ENCODE peak calls at places on chromosome 3, in seven cellular contexts. One of them, this sample, is unnamed.

GRCh38 chr3:144121661-144122060 is 150.0 kb downstream of the DIPK2A start:
- DNase-seq in mesothelial cell of epicardium: no peak
- DNase-seq in germinal center: no peak
- DNase-seq in lower leg skin: no peak
- DNase-seq in SW 1271: no peak
- DNase-seq in ascending aorta: no peak
- DNase-seq in ureter: no peak
- DNase-seq in this sample: no peak

GRCh38 chr3:112470791-112471190 is 28.5 kb downstream of the BTLA start:
- DNase-seq in mesothelial cell of epicardium: no peak
- DNase-seq in germinal center: no peak
- DNase-seq in lower leg skin: no peak
- DNase-seq in SW 1271: no peak
- DNase-seq in ascending aorta: no peak
- DNase-seq in ureter: no peak
- DNase-seq in this sample: no peak

GRCh38 chr3:20039082-20039764 is 1.0 kb upstream of the KAT2B start:
- DNase-seq in mesothelial cell of epicardium: no peak
- DNase-seq in germinal center: no peak
- DNase-seq in lower leg skin: no peak
- DNase-seq in SW 1271: no peak
- DNase-seq in ascending aorta: no peak
- DNase-seq in ureter: no peak
- DNase-seq in this sample: no peak

GRCh38 chr3:49775538-49775937 is 10.8 kb downstream of the IP6K1 start:
- DNase-seq in mesothelial cell of epicardium: no peak
- DNase-seq in germinal center: no peak
- DNase-seq in lower leg skin: peak
- DNase-seq in SW 1271: no peak
- DNase-seq in ascending aorta: no peak
- DNase-seq in ureter: no peak
- DNase-seq in this sample: peak

GRCh38 chr3:85726241-85726640 is 767.5 kb downstream of the CADM2 start:
- DNase-seq in mesothelial cell of epicardium: no peak
- DNase-seq in germinal center: no peak
- DNase-seq in lower leg skin: no peak
- DNase-seq in SW 1271: no peak
- DNase-seq in ascending aorta: no peak
- DNase-seq in ureter: no peak
- DNase-seq in this sample: no peak

GRCh38 chr3:67654832-67655152 is 380 bp upstream of the SUCLG2 start:
- DNase-seq in mesothelial cell of epicardium: no peak
- DNase-seq in germinal center: no peak
- DNase-seq in lower leg skin: no peak
- DNase-seq in SW 1271: no peak
- DNase-seq in ascending aorta: no peak
- DNase-seq in ureter: no peak
- DNase-seq in this sample: no peak

GRCh38 chr3:98012974-98013373 is 22.1 kb downstream of the GABRR3 start:
- DNase-seq in mesothelial cell of epicardium: no peak
- DNase-seq in germinal center: no peak
- DNase-seq in lower leg skin: no peak
- DNase-seq in SW 1271: no peak
- DNase-seq in ascending aorta: no peak
- DNase-seq in ureter: no peak
- DNase-seq in this sample: no peak

GRCh38 chr3:160402249-160403027 is 3.0 kb downstream of the SMC4 start:
- DNase-seq in mesothelial cell of epicardium: no peak
- DNase-seq in germinal center: no peak
- DNase-seq in lower leg skin: no peak
- DNase-seq in SW 1271: no peak
- DNase-seq in ascending aorta: no peak
- DNase-seq in ureter: no peak
- DNase-seq in this sample: no peak

GRCh38 chr3:11724615-11725339 is 81.1 kb upstream of the VGLL4 start:
- DNase-seq in mesothelial cell of epicardium: no peak
- DNase-seq in germinal center: peak
- DNase-seq in lower leg skin: peak
- DNase-seq in SW 1271: no peak
- DNase-seq in ascending aorta: no peak
- DNase-seq in ureter: no peak
- DNase-seq in this sample: no peak

GRCh38 chr3:12959395-12959794 is 113.8 kb downstream of the IQSEC1 start:
- DNase-seq in mesothelial cell of epicardium: no peak
- DNase-seq in germinal center: no peak
- DNase-seq in lower leg skin: no peak
- DNase-seq in SW 1271: no peak
- DNase-seq in ascending aorta: no peak
- DNase-seq in ureter: no peak
- DNase-seq in this sample: no peak

GRCh38 chr3:124818398-124819150 is 68.6 kb downstream of the ITGB5 start:
- DNase-seq in mesothelial cell of epicardium: no peak
- DNase-seq in germinal center: no peak
- DNase-seq in lower leg skin: no peak
- DNase-seq in SW 1271: no peak
- DNase-seq in ascending aorta: no peak
- DNase-seq in ureter: no peak
- DNase-seq in this sample: no peak

GRCh38 chr3:190380184-190380583 is 7.8 kb upstream of the CLDN16 start:
- DNase-seq in mesothelial cell of epicardium: no peak
- DNase-seq in germinal center: no peak
- DNase-seq in lower leg skin: no peak
- DNase-seq in SW 1271: no peak
- DNase-seq in ascending aorta: no peak
- DNase-seq in ureter: no peak
- DNase-seq in this sample: no peak

GRCh38 chr3:154886437-154886836 is 193.7 kb upstream of the MME start:
- DNase-seq in mesothelial cell of epicardium: no peak
- DNase-seq in germinal center: no peak
- DNase-seq in lower leg skin: no peak
- DNase-seq in SW 1271: peak
- DNase-seq in ascending aorta: no peak
- DNase-seq in ureter: no peak
- DNase-seq in this sample: no peak

GRCh38 chr3:188185717-188186236 is 31.8 kb downstream of the LPP start:
- DNase-seq in mesothelial cell of epicardium: no peak
- DNase-seq in germinal center: no peak
- DNase-seq in lower leg skin: no peak
- DNase-seq in SW 1271: no peak
- DNase-seq in ascending aorta: no peak
- DNase-seq in ureter: peak
- DNase-seq in this sample: peak

GRCh38 chr3:44954962-44955361 is 21.0 kb downstream of the ZDHHC3 start:
- DNase-seq in mesothelial cell of epicardium: no peak
- DNase-seq in germinal center: peak
- DNase-seq in lower leg skin: no peak
- DNase-seq in SW 1271: no peak
- DNase-seq in ascending aorta: no peak
- DNase-seq in ureter: no peak
- DNase-seq in this sample: no peak

GRCh38 chr3:102510663-102511062 is 75.8 kb downstream of the ZPLD1 start:
- DNase-seq in mesothelial cell of epicardium: no peak
- DNase-seq in germinal center: no peak
- DNase-seq in lower leg skin: no peak
- DNase-seq in SW 1271: no peak
- DNase-seq in ascending aorta: no peak
- DNase-seq in ureter: no peak
- DNase-seq in this sample: no peak

GRCh38 chr3:61811652-61812051 is 250.3 kb downstream of the PTPRG start:
- DNase-seq in mesothelial cell of epicardium: no peak
- DNase-seq in germinal center: no peak
- DNase-seq in lower leg skin: no peak
- DNase-seq in SW 1271: no peak
- DNase-seq in ascending aorta: no peak
- DNase-seq in ureter: no peak
- DNase-seq in this sample: no peak

GRCh38 chr3:122416966-122417365 is 1.1 kb upstream of the WDR5B start:
- DNase-seq in mesothelial cell of epicardium: no peak
- DNase-seq in germinal center: no peak
- DNase-seq in lower leg skin: no peak
- DNase-seq in SW 1271: no peak
- DNase-seq in ascending aorta: no peak
- DNase-seq in ureter: no peak
- DNase-seq in this sample: no peak

GRCh38 chr3:16114381-16114916 is 60.0 kb upstream of the GALNT15 start:
- DNase-seq in mesothelial cell of epicardium: no peak
- DNase-seq in germinal center: no peak
- DNase-seq in lower leg skin: no peak
- DNase-seq in SW 1271: no peak
- DNase-seq in ascending aorta: no peak
- DNase-seq in ureter: no peak
- DNase-seq in this sample: no peak

GRCh38 chr3:175065492-175065891 is 206.4 kb downstream of the NAALADL2 start:
- DNase-seq in mesothelial cell of epicardium: no peak
- DNase-seq in germinal center: no peak
- DNase-seq in lower leg skin: no peak
- DNase-seq in SW 1271: no peak
- DNase-seq in ascending aorta: no peak
- DNase-seq in ureter: no peak
- DNase-seq in this sample: no peak

GRCh38 chr3:15693340-15693739 is 91.8 kb downstream of the BTD start:
- DNase-seq in mesothelial cell of epicardium: no peak
- DNase-seq in germinal center: no peak
- DNase-seq in lower leg skin: no peak
- DNase-seq in SW 1271: no peak
- DNase-seq in ascending aorta: no peak
- DNase-seq in ureter: no peak
- DNase-seq in this sample: no peak

GRCh38 chr3:189195302-189195701 is 23.5 kb downstream of the TPRG1 start:
- DNase-seq in mesothelial cell of epicardium: no peak
- DNase-seq in germinal center: no peak
- DNase-seq in lower leg skin: no peak
- DNase-seq in SW 1271: no peak
- DNase-seq in ascending aorta: no peak
- DNase-seq in ureter: no peak
- DNase-seq in this sample: no peak

GRCh38 chr3:124686028-124686670 is 44.1 kb upstream of the UMPS start:
- DNase-seq in mesothelial cell of epicardium: no peak
- DNase-seq in germinal center: no peak
- DNase-seq in lower leg skin: no peak
- DNase-seq in SW 1271: no peak
- DNase-seq in ascending aorta: no peak
- DNase-seq in ureter: no peak
- DNase-seq in this sample: no peak

GRCh38 chr3:196803891-196804468 is 63.7 kb upstream of the SENP5 start:
- DNase-seq in mesothelial cell of epicardium: no peak
- DNase-seq in germinal center: no peak
- DNase-seq in lower leg skin: no peak
- DNase-seq in SW 1271: no peak
- DNase-seq in ascending aorta: no peak
- DNase-seq in ureter: no peak
- DNase-seq in this sample: no peak

GRCh38 chr3:101262393-101263240 is 57.8 kb downstream of the IMPG2 start:
- DNase-seq in mesothelial cell of epicardium: no peak
- DNase-seq in germinal center: no peak
- DNase-seq in lower leg skin: no peak
- DNase-seq in SW 1271: no peak
- DNase-seq in ascending aorta: no peak
- DNase-seq in ureter: no peak
- DNase-seq in this sample: no peak

GRCh38 chr3:23567917-23568316 is 237.8 kb upstream of the UBE2E1 start:
- DNase-seq in mesothelial cell of epicardium: no peak
- DNase-seq in germinal center: no peak
- DNase-seq in lower leg skin: no peak
- DNase-seq in SW 1271: no peak
- DNase-seq in ascending aorta: peak
- DNase-seq in ureter: no peak
- DNase-seq in this sample: no peak

GRCh38 chr3:51916418-51916817 is 13.3 kb upstream of the IQCF1 start:
- DNase-seq in mesothelial cell of epicardium: no peak
- DNase-seq in germinal center: no peak
- DNase-seq in lower leg skin: no peak
- DNase-seq in SW 1271: no peak
- DNase-seq in ascending aorta: no peak
- DNase-seq in ureter: no peak
- DNase-seq in this sample: no peak

GRCh38 chr3:46990573-46991374 is 11.3 kb downstream of the NBEAL2 start:
- DNase-seq in mesothelial cell of epicardium: no peak
- DNase-seq in germinal center: peak
- DNase-seq in lower leg skin: peak
- DNase-seq in SW 1271: no peak
- DNase-seq in ascending aorta: peak
- DNase-seq in ureter: no peak
- DNase-seq in this sample: no peak

GRCh38 chr3:49414753-49415152 is 2.5 kb downstream of the TCTA start:
- DNase-seq in mesothelial cell of epicardium: no peak
- DNase-seq in germinal center: no peak
- DNase-seq in lower leg skin: no peak
- DNase-seq in SW 1271: no peak
- DNase-seq in ascending aorta: no peak
- DNase-seq in ureter: no peak
- DNase-seq in this sample: no peak

GRCh38 chr3:50885491-50885890 is 210.8 kb downstream of the DOCK3 start:
- DNase-seq in mesothelial cell of epicardium: no peak
- DNase-seq in germinal center: no peak
- DNase-seq in lower leg skin: no peak
- DNase-seq in SW 1271: no peak
- DNase-seq in ascending aorta: no peak
- DNase-seq in ureter: no peak
- DNase-seq in this sample: no peak

GRCh38 chr3:17861476-17861875 is 119.0 kb upstream of the TBC1D5 start:
- DNase-seq in mesothelial cell of epicardium: no peak
- DNase-seq in germinal center: no peak
- DNase-seq in lower leg skin: no peak
- DNase-seq in SW 1271: no peak
- DNase-seq in ascending aorta: no peak
- DNase-seq in ureter: no peak
- DNase-seq in this sample: no peak

GRCh38 chr3:67384790-67385397 is 269.5 kb downstream of the SUCLG2 start:
- DNase-seq in mesothelial cell of epicardium: peak
- DNase-seq in germinal center: peak
- DNase-seq in lower leg skin: no peak
- DNase-seq in SW 1271: no peak
- DNase-seq in ascending aorta: no peak
- DNase-seq in ureter: no peak
- DNase-seq in this sample: peak

GRCh38 chr3:62134061-62134496 is 239.3 kb downstream of the FEZF2 start:
- DNase-seq in mesothelial cell of epicardium: no peak
- DNase-seq in germinal center: no peak
- DNase-seq in lower leg skin: no peak
- DNase-seq in SW 1271: no peak
- DNase-seq in ascending aorta: no peak
- DNase-seq in ureter: no peak
- DNase-seq in this sample: peak

This sample was measured in stomach.